ENCODE peak calls at places on chromosomes 2 and 18, in six cellular contexts. P is cardiac muscle cell; H is HCT116; F is CD8-positive, alpha-beta memory T cell; L is astrocyte; C is right cardiac atrium. O is an unnamed sample.

GRCh38 chr2:154133823-154134222 is 262.1 kb downstream of the GALNT13 start:
- DNase-seq in L (no peak), F (no peak), H (no peak), P (peak; percentile 20), C (no peak), O (no peak)

GRCh38 chr2:168311265-168311925 is 64.0 kb upstream of the STK39 start:
- DNase-seq in H (no peak), F (no peak), C (no peak), L (no peak), P (no peak), O (no peak)

GRCh38 chr2:148756292-148756975 is 111.9 kb downstream of the EPC2 start:
- DNase-seq in F (no peak), P (peak; percentile 5), L (peak; percentile 25), C (no peak), H (no peak), O (no peak)

GRCh38 chr2:51994123-51994788 is 962.3 kb upstream of the NRXN1 start:
- DNase-seq in C (no peak), H (no peak), F (no peak), P (no peak), L (no peak), O (no peak)

GRCh38 chr2:217162533-217162932 is 302.7 kb upstream of the TNP1 start:
- DNase-seq in C (no peak), L (peak; percentile 98), F (no peak), P (peak; percentile 90), H (peak; percentile 43), O (no peak)

GRCh38 chr2:132547089-132547687 is 122.8 kb downstream of the LYPD1 start:
- DNase-seq in H (peak; percentile 36), C (peak; percentile 67), P (peak; percentile 82), L (peak; percentile 56), F (no peak), O (no peak)

GRCh38 chr18:75176849-75177248 is 32.1 kb downstream of the PTGR3 start:
- DNase-seq in L (no peak), P (no peak), F (no peak), C (no peak), H (no peak), O (no peak)

GRCh38 chr2:126085396-126085795 is 570.6 kb upstream of the GYPC start:
- DNase-seq in C (no peak), P (no peak), H (no peak), F (no peak), L (no peak), O (no peak)

GRCh38 chr2:121283670-121284245 is 1.2 kb downstream of the TFCP2L1 start:
- DNase-seq in F (no peak), H (no peak), L (no peak), P (no peak), C (no peak), O (no peak)
- H3K27ac ChIP-seq in F (no peak overlapping the region), H (no peak overlapping the region), L (no peak overlapping the region), P (no peak overlapping the region), C (no peak overlapping the region), O (no peak overlapping the region)

DNA sequence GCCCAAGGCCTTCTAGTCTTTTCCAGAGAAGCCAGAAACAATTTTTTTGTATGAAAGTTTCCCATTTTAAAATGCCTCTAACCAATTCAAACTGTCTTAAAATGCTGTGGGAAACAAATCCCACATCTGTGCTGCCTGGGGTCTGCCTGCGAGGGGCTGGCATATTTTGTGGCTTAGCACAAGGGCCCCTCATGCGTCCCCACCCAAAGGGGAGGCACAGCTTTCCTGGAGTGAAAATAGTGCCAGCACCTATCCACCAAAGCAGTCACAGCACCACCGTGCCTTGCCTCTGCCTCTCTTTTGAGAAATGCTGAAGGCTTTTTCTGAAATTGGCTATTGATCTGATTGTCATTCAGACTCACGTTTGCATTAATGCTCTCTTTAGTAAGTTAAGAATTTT is 22.2 kb upstream of the GNAL start:
- DNase-seq in P (no peak), F (no peak), L (no peak), C (no peak), H (no peak), O (no peak)
- H3K27me3 ChIP-seq in P (no peaks in the 10 kb centered on the region), F (no peaks in the 10 kb centered on the region), L (peaks cover 6% of the 10 kb centered on the region), C (no peaks in the 10 kb centered on the region), H (peaks cover 57% of the 10 kb centered on the region), O (no peaks in the 10 kb centered on the region)

GRCh38 chr2:127721311-127721977 is 20.1 kb downstream of the SFT2D3 start:
- DNase-seq in L (peak; percentile 61), F (no peak), H (no peak), P (no peak), C (no peak), O (no peak)
- H3K27ac ChIP-seq in L (peak overlapping the region; percentile 70), F (no peak overlapping the region), H (peak overlapping the region; percentile 18), P (no peak overlapping the region), C (no peak overlapping the region), O (no peak overlapping the region)

GRCh38 chr18:57430166-57430958 is 4.8 kb upstream of the ONECUT2 start:
- DNase-seq in F (no peak), P (no peak), H (no peak), L (no peak), C (no peak), O (no peak)

GRCh38 chr18:57426187-57426586 is 9.0 kb upstream of the ONECUT2 start:
- DNase-seq in H (no peak), L (no peak), C (no peak), P (no peak), F (no peak), O (no peak)

GRCh38 chr18:57427429-57428181 is 7.6 kb upstream of the ONECUT2 start:
- DNase-seq in H (no peak), P (no peak), L (no peak), F (no peak), C (peak; percentile 62), O (no peak)

GRCh38 chr18:57429607-57430165 is 5.5 kb upstream of the ONECUT2 start:
- DNase-seq in F (no peak), H (no peak), C (no peak), P (no peak), L (no peak), O (no peak)

DNA sequence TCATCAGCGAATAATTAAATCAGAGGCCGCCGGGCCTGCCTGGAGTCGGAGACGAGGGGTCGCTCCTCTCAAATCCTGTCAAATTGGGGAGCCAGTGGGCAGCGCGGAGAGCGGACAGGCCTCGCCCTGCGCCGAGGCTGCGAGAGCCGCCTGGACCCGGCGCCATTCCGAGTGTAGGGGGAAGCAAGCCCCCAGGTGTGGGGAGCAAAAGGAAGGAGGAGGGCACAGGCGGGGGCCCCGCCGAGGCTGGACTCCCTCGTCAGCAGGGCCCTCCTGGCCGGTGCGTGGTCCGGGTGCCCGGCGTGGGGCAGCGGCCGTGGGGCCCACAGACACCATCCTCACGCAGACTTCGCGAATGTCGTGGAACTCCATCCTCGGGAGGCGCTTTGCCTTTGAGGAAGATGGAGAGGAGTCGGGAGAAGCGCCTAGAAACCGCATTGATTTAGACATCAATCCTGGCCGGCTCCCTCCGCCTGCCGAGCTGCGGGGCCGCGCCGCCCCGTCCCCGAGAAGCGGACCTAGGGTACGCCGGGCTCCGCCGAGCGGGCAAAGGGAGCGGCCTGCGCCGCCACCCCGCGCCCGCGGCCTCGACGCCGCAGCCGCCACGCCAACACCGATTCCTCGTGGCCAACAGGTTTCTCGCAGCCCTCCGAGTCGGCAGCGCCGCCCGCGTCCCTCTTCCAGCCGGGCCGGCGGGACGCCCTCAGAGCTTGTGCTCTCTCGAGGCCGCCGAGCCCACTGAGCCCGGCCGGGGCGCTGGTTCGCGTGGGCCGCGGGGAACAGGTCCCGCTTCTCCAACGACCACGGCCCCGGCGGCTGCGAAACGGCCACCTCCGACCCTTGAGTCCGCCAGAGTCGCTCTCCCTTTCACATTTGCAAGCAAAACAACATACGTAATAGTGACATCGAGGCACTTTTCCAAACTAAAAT is 6.7 kb upstream of the ONECUT2 start:
- DNase-seq in L (no peak), H (no peak), F (no peak), C (no peak), P (no peak), O (no peak)
- H3K27me3 ChIP-seq in L (peaks cover 75% of the 10 kb centered on the region), H (peaks cover 44% of the 10 kb centered on the region), F (peaks cover 45% of the 10 kb centered on the region), C (peaks cover 4% of the 10 kb centered on the region), P (peaks cover 100% of the 10 kb centered on the region), O (peaks cover 96% of the 10 kb centered on the region)

GRCh38 chr2:161033059-161033660 is 127.1 kb upstream of the TANK start:
- DNase-seq in F (no peak), L (no peak), C (no peak), H (no peak), P (no peak), O (no peak)
- H3K27ac ChIP-seq in F (no peak overlapping the region), L (no peak overlapping the region), C (no peak overlapping the region), H (no peak overlapping the region), P (no peak overlapping the region), O (no peak overlapping the region)

GRCh38 chr2:221345516-221345915 is 226.6 kb downstream of the EPHA4 start:
- DNase-seq in L (no peak), P (no peak), H (no peak), C (no peak), F (no peak), O (no peak)

GRCh38 chr2:221337957-221338685 is 234.0 kb downstream of the EPHA4 start:
- DNase-seq in P (no peak), L (no peak), F (no peak), H (no peak), C (no peak), O (no peak)

GRCh38 chr2:221346411-221346810 is 225.7 kb downstream of the EPHA4 start:
- DNase-seq in H (no peak), C (no peak), F (no peak), P (no peak), L (no peak), O (no peak)

GRCh38 chr2:221343524-221343923 is 228.6 kb downstream of the EPHA4 start:
- DNase-seq in C (no peak), L (no peak), F (no peak), H (no peak), P (no peak), O (no peak)

DNA sequence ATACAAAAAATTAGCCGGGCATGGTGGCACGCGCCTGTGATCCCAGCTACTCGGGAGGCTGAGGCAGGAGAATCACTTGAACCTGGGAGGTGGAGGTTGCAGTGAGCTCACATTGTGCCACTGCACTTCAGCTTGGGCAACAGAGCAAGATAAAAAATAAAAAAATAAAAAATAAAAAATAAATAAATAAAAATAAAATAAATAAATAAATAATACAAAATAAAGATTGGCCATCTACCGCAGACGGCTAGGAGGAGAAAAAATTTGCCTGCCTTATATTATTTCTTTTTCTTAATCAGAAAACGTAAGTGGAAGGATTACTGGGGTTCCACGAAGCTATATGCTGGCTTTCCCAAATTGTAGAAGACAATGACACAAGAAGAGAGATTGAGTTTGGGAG is 229.7 kb downstream of the EPHA4 start:
- DNase-seq in H (no peak), C (no peak), F (no peak), P (no peak), L (no peak), O (no peak)
- H3K27me3 ChIP-seq in H (peaks cover 10% of the 10 kb centered on the region), C (no peaks in the 10 kb centered on the region), F (no peaks in the 10 kb centered on the region), P (no peaks in the 10 kb centered on the region), L (no peaks in the 10 kb centered on the region), O (no peaks in the 10 kb centered on the region)

DNA sequence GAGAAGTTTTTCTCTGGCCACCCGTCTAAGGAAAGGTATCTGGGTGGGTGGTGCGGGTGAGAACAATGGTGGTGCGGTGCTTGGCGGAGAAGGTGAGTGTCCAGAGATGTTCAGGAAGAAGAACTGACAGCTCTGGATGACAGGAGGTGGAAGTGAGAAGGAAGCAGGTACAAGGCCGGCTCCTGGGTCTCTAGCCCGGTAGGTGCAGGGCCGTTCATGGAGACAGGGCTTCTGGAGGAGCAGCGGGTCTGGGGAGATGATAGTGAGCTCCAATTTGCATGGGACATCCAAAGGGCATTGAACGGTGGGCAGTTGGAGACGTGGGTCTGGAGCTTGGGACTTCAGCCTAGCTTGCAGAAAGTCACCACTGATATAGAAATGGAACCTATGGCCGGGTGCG is 979 bp upstream of the FAHD2B start:
- DNase-seq in L (no peak), F (no peak), H (no peak), P (no peak), C (no peak), O (no peak)
- H3K27ac ChIP-seq in L (no peak overlapping the region), F (no peak overlapping the region), H (no peak overlapping the region), P (no peak overlapping the region), C (no peak overlapping the region), O (no peak overlapping the region)

O was measured in CD4-positive, alpha-beta T cell.